ENCODE peak calls at places on chromosomes 11 and 22, in six cellular contexts. One of them, this sample, is unnamed.

GRCh38 chr22:45343143-45343542 is 33.4 kb downstream of the FAM118A start:
- DNase-seq in cardiac fibroblast: no peak
- DNase-seq in lower leg skin: no peak
- DNase-seq in Caco-2: no peak
- DNase-seq in esophagus squamous epithelium: no peak
- DNase-seq in AG04450: no peak
- DNase-seq in this sample: no peak

GRCh38 chr22:47209077-47209514 is 446.6 kb downstream of the TBC1D22A start:
- DNase-seq in cardiac fibroblast: no peak
- DNase-seq in lower leg skin: peak; percentile 77
- DNase-seq in Caco-2: no peak
- DNase-seq in esophagus squamous epithelium: no peak
- DNase-seq in AG04450: no peak
- DNase-seq in this sample: no peak

GRCh38 chr11:25943777-25944661 is 387.9 kb upstream of the ANO3 start:
- DNase-seq in cardiac fibroblast: no peak
- DNase-seq in lower leg skin: no peak
- DNase-seq in Caco-2: no peak
- DNase-seq in esophagus squamous epithelium: no peak
- DNase-seq in AG04450: no peak
- DNase-seq in this sample: no peak

GRCh38 chr22:35944458-35944857 is 84.2 kb downstream of the RBFOX2 start:
- DNase-seq in cardiac fibroblast: no peak
- DNase-seq in lower leg skin: no peak
- DNase-seq in Caco-2: no peak
- DNase-seq in esophagus squamous epithelium: no peak
- DNase-seq in AG04450: no peak
- DNase-seq in this sample: no peak

GRCh38 chr22:23126165-23127054 is 15.4 kb downstream of the RSPH14 start:
- DNase-seq in cardiac fibroblast: no peak
- DNase-seq in lower leg skin: no peak
- DNase-seq in Caco-2: no peak
- DNase-seq in esophagus squamous epithelium: no peak
- DNase-seq in AG04450: no peak
- DNase-seq in this sample: no peak

GRCh38 chr22:23179381-23180294 is 671 bp upstream of the BCR start:
- DNase-seq in cardiac fibroblast: peak; percentile 26
- DNase-seq in lower leg skin: no peak
- DNase-seq in Caco-2: peak; percentile 26
- DNase-seq in esophagus squamous epithelium: no peak
- DNase-seq in AG04450: no peak
- DNase-seq in this sample: no peak

GRCh38 chr22:47515384-47516125 is 753.1 kb downstream of the TBC1D22A start:
- DNase-seq in cardiac fibroblast: no peak
- DNase-seq in lower leg skin: no peak
- DNase-seq in Caco-2: no peak
- DNase-seq in esophagus squamous epithelium: no peak
- DNase-seq in AG04450: no peak
- DNase-seq in this sample: no peak

GRCh38 chr11:80694385-80694784 is 1253.6 kb upstream of the TENM4 start:
- DNase-seq in cardiac fibroblast: no peak
- DNase-seq in lower leg skin: no peak
- DNase-seq in Caco-2: no peak
- DNase-seq in esophagus squamous epithelium: no peak
- DNase-seq in AG04450: no peak
- DNase-seq in this sample: no peak

GRCh38 chr22:50674606-50675552 is 2.3 kb downstream of the SHANK3 start:
- DNase-seq in cardiac fibroblast: no peak
- DNase-seq in lower leg skin: no peak
- DNase-seq in Caco-2: peak; percentile 87
- DNase-seq in esophagus squamous epithelium: no peak
- DNase-seq in AG04450: no peak
- DNase-seq in this sample: peak; percentile 37

GRCh38 chr11:16365456-16366355 is 9.4 kb upstream of the SOX6 start:
- DNase-seq in cardiac fibroblast: no peak
- DNase-seq in lower leg skin: no peak
- DNase-seq in Caco-2: no peak
- DNase-seq in esophagus squamous epithelium: no peak
- DNase-seq in AG04450: no peak
- DNase-seq in this sample: no peak

GRCh38 chr22:37804886-37805857 is 2.6 kb upstream of the GCAT start:
- DNase-seq in cardiac fibroblast: peak; percentile 85
- DNase-seq in lower leg skin: peak; percentile 98
- DNase-seq in Caco-2: peak; percentile 97
- DNase-seq in esophagus squamous epithelium: no peak
- DNase-seq in AG04450: no peak
- DNase-seq in this sample: peak; percentile 82

GRCh38 chr11:107856981-107857517 is 1.5 kb downstream of the SLC35F2 start:
- DNase-seq in cardiac fibroblast: no peak
- DNase-seq in lower leg skin: peak; percentile 81
- DNase-seq in Caco-2: no peak
- DNase-seq in esophagus squamous epithelium: no peak
- DNase-seq in AG04450: no peak
- DNase-seq in this sample: no peak

GRCh38 chr11:107858217-107859070 is at the start of gene SLC35F2:
- DNase-seq in cardiac fibroblast: peak; percentile 61
- DNase-seq in lower leg skin: peak; percentile 92
- DNase-seq in Caco-2: peak; percentile 91
- DNase-seq in esophagus squamous epithelium: no peak
- DNase-seq in AG04450: no peak
- DNase-seq in this sample: peak; percentile 80

GRCh38 chr11:107857550-107858216 is 904 bp downstream of the SLC35F2 start:
- DNase-seq in cardiac fibroblast: peak; percentile 25
- DNase-seq in lower leg skin: no peak
- DNase-seq in Caco-2: no peak
- DNase-seq in esophagus squamous epithelium: no peak
- DNase-seq in AG04450: no peak
- DNase-seq in this sample: no peak

GRCh38 chr11:107859459-107860239 is 1.1 kb upstream of the SLC35F2 start:
- DNase-seq in cardiac fibroblast: no peak
- DNase-seq in lower leg skin: peak; percentile 90
- DNase-seq in Caco-2: peak; percentile 43
- DNase-seq in esophagus squamous epithelium: no peak
- DNase-seq in AG04450: no peak
- DNase-seq in this sample: no peak

GRCh38 chr11:107860688-107861087 is 2.1 kb upstream of the SLC35F2 start:
- DNase-seq in cardiac fibroblast: no peak
- DNase-seq in lower leg skin: no peak
- DNase-seq in Caco-2: no peak
- DNase-seq in esophagus squamous epithelium: no peak
- DNase-seq in AG04450: no peak
- DNase-seq in this sample: no peak
- TF ChIP-seq CTCF in cardiac fibroblast: no peak
- TF ChIP-seq CTCF in lower leg skin: no peak
- TF ChIP-seq CTCF in Caco-2: no peak
- TF ChIP-seq CTCF in esophagus squamous epithelium: no peak
- TF ChIP-seq CTCF in AG04450: no peak
- TF ChIP-seq CTCF in this sample: no peak

GRCh38 chr11:13337986-13338436 is 60.4 kb downstream of the BMAL1 start:
- DNase-seq in cardiac fibroblast: peak; percentile 77
- DNase-seq in lower leg skin: no peak
- DNase-seq in Caco-2: no peak
- DNase-seq in esophagus squamous epithelium: no peak
- DNase-seq in AG04450: peak; percentile 32
- DNase-seq in this sample: peak; percentile 56

GRCh38 chr11:13339196-13340153 is 61.9 kb downstream of the BMAL1 start:
- DNase-seq in cardiac fibroblast: peak; percentile 93
- DNase-seq in lower leg skin: no peak
- DNase-seq in Caco-2: no peak
- DNase-seq in esophagus squamous epithelium: no peak
- DNase-seq in AG04450: peak; percentile 96
- DNase-seq in this sample: peak; percentile 96

GRCh38 chr11:13341028-13341427 is 63.4 kb downstream of the BMAL1 start:
- DNase-seq in cardiac fibroblast: no peak
- DNase-seq in lower leg skin: no peak
- DNase-seq in Caco-2: no peak
- DNase-seq in esophagus squamous epithelium: no peak
- DNase-seq in AG04450: no peak
- DNase-seq in this sample: no peak

GRCh38 chr11:13336246-13336873 is 58.8 kb downstream of the BMAL1 start:
- DNase-seq in cardiac fibroblast: peak; percentile 60
- DNase-seq in lower leg skin: no peak
- DNase-seq in Caco-2: no peak
- DNase-seq in esophagus squamous epithelium: no peak
- DNase-seq in AG04450: no peak
- DNase-seq in this sample: no peak

DNA sequence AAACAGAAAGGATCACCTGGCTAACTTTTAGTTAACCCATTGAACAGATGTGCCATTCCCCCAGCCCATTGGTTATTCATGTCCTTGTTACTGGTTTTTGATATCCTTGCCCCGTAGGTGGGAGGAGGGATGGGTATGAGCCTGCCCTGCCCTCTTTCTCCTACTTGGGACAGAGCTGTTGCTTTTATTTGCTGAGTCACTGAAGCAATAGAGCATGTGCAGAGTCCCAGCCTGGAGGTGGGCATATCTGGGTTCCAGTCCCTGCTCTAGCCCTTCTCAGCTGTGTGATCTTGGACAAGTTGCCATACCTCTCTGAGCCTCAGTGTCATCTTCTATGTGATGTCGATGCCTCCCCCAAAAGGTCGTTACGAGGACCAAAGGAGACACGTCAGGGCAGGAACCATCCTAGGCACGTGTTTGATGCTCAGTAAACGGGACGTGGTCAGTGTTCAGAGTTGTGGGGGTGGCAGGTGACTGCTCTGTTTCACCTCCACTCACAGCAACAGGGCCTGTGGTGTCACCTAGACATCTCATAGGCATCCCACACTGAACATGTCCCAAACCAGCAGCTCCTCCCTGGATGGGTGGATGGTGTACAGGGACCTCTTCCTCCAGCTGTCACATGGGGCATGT is 61.0 kb downstream of the BMAL1 start:
- DNase-seq in cardiac fibroblast: peak; percentile 76
- DNase-seq in lower leg skin: no peak
- DNase-seq in Caco-2: no peak
- DNase-seq in esophagus squamous epithelium: no peak
- DNase-seq in AG04450: no peak
- DNase-seq in this sample: peak; percentile 37
- H3K4me3 ChIP-seq in cardiac fibroblast: peak overlapping the region; percentile 20
- H3K4me3 ChIP-seq in lower leg skin: no peak overlapping the region
- H3K4me3 ChIP-seq in Caco-2: no peak overlapping the region
- H3K4me3 ChIP-seq in esophagus squamous epithelium: peak overlapping the region; percentile 21
- H3K4me3 ChIP-seq in AG04450: peak overlapping the region; percentile 51
- H3K4me3 ChIP-seq in this sample: peak overlapping the region; percentile 49

GRCh38 chr11:114027941-114028340 is 31.6 kb upstream of the ZBTB16 start:
- DNase-seq in cardiac fibroblast: peak; percentile 38
- DNase-seq in lower leg skin: no peak
- DNase-seq in Caco-2: no peak
- DNase-seq in esophagus squamous epithelium: no peak
- DNase-seq in AG04450: no peak
- DNase-seq in this sample: peak; percentile 40
- TF ChIP-seq CTCF in cardiac fibroblast: peak; percentile 22
- TF ChIP-seq CTCF in lower leg skin: no peak
- TF ChIP-seq CTCF in Caco-2: no peak
- TF ChIP-seq CTCF in esophagus squamous epithelium: no peak
- TF ChIP-seq CTCF in AG04450: no peak
- TF ChIP-seq CTCF in this sample: no peak

DNA sequence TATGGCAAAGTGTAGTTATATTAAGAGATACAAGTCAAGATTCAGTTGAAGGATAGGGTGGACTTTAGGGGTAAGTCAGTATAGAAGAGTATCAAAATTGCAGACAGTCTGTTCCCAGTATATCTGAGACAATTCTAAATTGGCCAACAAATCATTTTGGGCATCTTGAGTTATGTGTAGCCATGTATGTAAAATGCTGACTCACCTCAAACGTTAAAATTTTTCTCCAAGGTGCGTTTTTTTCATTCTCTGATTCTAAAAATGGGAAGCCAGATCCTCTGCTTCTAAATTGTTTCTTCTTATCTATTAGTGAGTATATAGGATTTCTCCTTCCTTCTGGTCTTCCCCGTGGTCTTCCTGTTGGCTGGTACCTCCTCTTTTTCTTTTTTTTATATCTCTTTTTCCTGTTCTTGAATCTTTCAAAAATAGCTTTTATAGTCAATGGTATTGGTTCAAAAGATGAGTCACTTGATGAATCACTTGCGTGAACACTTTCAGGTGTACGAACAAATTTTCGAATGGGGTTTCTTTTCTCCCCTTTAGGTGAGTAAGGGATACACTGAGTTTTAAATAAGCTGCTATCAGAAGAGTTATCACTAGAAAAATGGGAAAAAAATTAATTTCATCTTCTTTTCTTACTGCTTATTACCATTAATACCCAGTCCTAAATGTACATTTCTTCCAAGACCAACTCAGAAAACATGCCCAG is 3.2 kb downstream of the TAF1D start:
- DNase-seq in cardiac fibroblast: peak; percentile 44
- DNase-seq in lower leg skin: no peak
- DNase-seq in Caco-2: no peak
- DNase-seq in esophagus squamous epithelium: no peak
- DNase-seq in AG04450: no peak
- DNase-seq in this sample: no peak
- H3K4me3 ChIP-seq in cardiac fibroblast: no peak overlapping the region
- H3K4me3 ChIP-seq in lower leg skin: no peak overlapping the region
- H3K4me3 ChIP-seq in Caco-2: no peak overlapping the region
- H3K4me3 ChIP-seq in esophagus squamous epithelium: peak overlapping the region; percentile 10
- H3K4me3 ChIP-seq in AG04450: peak overlapping the region; percentile 74
- H3K4me3 ChIP-seq in this sample: peak overlapping the region; percentile 96

GRCh38 chr11:57322881-57323467 is 1.8 kb downstream of the TNKS1BP1 start:
- DNase-seq in cardiac fibroblast: no peak
- DNase-seq in lower leg skin: no peak
- DNase-seq in Caco-2: no peak
- DNase-seq in esophagus squamous epithelium: no peak
- DNase-seq in AG04450: no peak
- DNase-seq in this sample: no peak
- TF ChIP-seq CTCF in cardiac fibroblast: no peak
- TF ChIP-seq CTCF in lower leg skin: no peak
- TF ChIP-seq CTCF in Caco-2: no peak
- TF ChIP-seq CTCF in esophagus squamous epithelium: peak; percentile 21
- TF ChIP-seq CTCF in AG04450: no peak
- TF ChIP-seq CTCF in this sample: no peak